ENCODE peak calls at places on chromosomes 6 and 20, in six cellular contexts. L, D, V, T, X and A are unnamed samples.

GRCh38 chr20:49489688-49490087 is 7.2 kb upstream of the KCNB1 start:
- DNase-seq in L (no peak), D (no peak), V (no peak), T (no peak), X (no peak), A (no peak)

GRCh38 chr6:158847786-158848185 is 28.6 kb upstream of the EZR start:
- DNase-seq in L (no peak), D (no peak), V (no peak), T (no peak), X (no peak), A (no peak)

GRCh38 chr6:157823523-157824370 is 701 bp downstream of the SNX9 start:
- DNase-seq in L (peak), D (peak), V (no peak), T (no peak), X (peak), A (peak)

GRCh38 chr20:49542514-49542991 is 25.4 kb downstream of the PTGIS start:
- DNase-seq in L (no peak), D (no peak), V (no peak), T (no peak), X (no peak), A (no peak)

GRCh38 chr6:37479266-37479854 is 20.3 kb downstream of the CCDC167 start:
- DNase-seq in L (no peak), D (no peak), V (no peak), T (no peak), X (no peak), A (no peak)

GRCh38 chr20:22315771-22316170 is 268.6 kb downstream of the FOXA2 start:
- DNase-seq in L (no peak), D (no peak), V (no peak), T (no peak), X (no peak), A (no peak)

GRCh38 chr20:41142914-41143313 is 5.6 kb downstream of the PLCG1 start:
- DNase-seq in L (no peak), D (no peak), V (no peak), T (no peak), X (no peak), A (peak)

GRCh38 chr6:106103728-106104109 is 17.6 kb downstream of the PRDM1 start:
- DNase-seq in L (peak), D (no peak), V (no peak), T (no peak), X (no peak), A (peak)

GRCh38 chr6:154258064-154258757 is 98.4 kb downstream of the IPCEF1 start:
- DNase-seq in L (no peak), D (no peak), V (no peak), T (no peak), X (no peak), A (no peak)

GRCh38 chr6:167512926-167513325 is 188.0 kb downstream of the TTLL2 start:
- DNase-seq in L (no peak), D (no peak), V (no peak), T (no peak), X (no peak), A (no peak)

GRCh38 chr6:110493253-110493800 is 16.9 kb upstream of the SLC22A16 start:
- DNase-seq in L (no peak), D (no peak), V (no peak), T (no peak), X (no peak), A (no peak)

GRCh38 chr6:36700812-36701211 is 3.2 kb downstream of the RAB44 start:
- DNase-seq in L (no peak), D (no peak), V (no peak), T (no peak), X (no peak), A (no peak)

GRCh38 chr6:4055420-4056041 is 23.4 kb downstream of the FAM217A start:
- DNase-seq in L (peak), D (no peak), V (no peak), T (no peak), X (no peak), A (peak)

GRCh38 chr6:6946477-6947145 is 161.2 kb upstream of the RREB1 start:
- DNase-seq in L (no peak), D (no peak), V (no peak), T (no peak), X (no peak), A (no peak)

GRCh38 chr20:43910564-43910963 is 4.1 kb upstream of the TOX2 start:
- DNase-seq in L (no peak), D (no peak), V (no peak), T (peak), X (no peak), A (no peak)

GRCh38 chr6:113995632-113996031 is 24.7 kb upstream of the HDAC2 start:
- DNase-seq in L (no peak), D (no peak), V (no peak), T (no peak), X (no peak), A (peak)
- TF ChIP-seq POLR2AphosphoS5 in L (no peak), D (no peak), V (no peak), T (peak), X (no peak), A (peak)

DNA sequence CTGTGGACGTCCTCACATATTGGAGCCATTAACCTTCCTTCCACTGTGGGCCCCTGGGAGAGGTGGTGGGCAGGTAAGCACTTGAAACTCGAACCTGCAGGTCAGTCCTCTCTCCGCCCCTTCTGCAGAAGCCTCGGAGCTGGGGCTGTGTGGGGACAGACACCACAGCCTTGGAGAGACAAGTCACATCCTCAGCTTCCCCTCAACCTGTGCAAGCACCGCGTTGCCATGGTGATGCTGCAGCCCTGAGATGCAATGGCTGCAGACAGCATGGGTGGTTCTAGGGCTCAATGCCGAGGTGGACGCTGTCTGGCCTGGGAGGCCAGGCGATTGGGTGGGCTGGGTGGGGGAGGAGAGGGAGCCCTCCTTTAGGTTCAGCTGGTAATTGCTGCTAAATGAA is 39.5 kb upstream of the CDH22 start:
- DNase-seq in L (no peak), D (no peak), V (no peak), T (no peak), X (no peak), A (no peak)
- TF ChIP-seq EP300 in L (no peak), D (no peak), V (no peak), T (no peak), X (no peak), A (no peak)

GRCh38 chr20:9353180-9353915 is 161.0 kb upstream of the LAMP5 start:
- DNase-seq in L (no peak), D (no peak), V (no peak), T (no peak), X (no peak), A (no peak)
- TF ChIP-seq CTCF in L (no peak), D (no peak), V (no peak), T (no peak), X (no peak), A (no peak)

GRCh38 chr6:41818271-41819054 is 31.0 kb downstream of the TOMM6 start:
- DNase-seq in L (no peak), D (no peak), V (no peak), T (no peak), X (no peak), A (no peak)
- TF ChIP-seq POLR2AphosphoS5 in L (no peak), D (no peak), V (no peak), T (no peak), X (no peak), A (no peak)